ENCODE peak calls at places on chromosomes 2 and 18, in five cellular contexts. One of them, this sample, is unnamed.

GRCh38 chr18:28183418-28184078 is 6.6 kb upstream of the CDH2 start:
- DNase-seq in mammary epithelial cell: no peak
- DNase-seq in CD8-positive, alpha-beta T cell: no peak
- DNase-seq in pancreas: no peak
- DNase-seq in tibial nerve: no peak
- DNase-seq in this sample: no peak

GRCh38 chr2:55047677-55048299 is 2.5 kb downstream of the RTN4 start:
- DNase-seq in CD8-positive, alpha-beta T cell: no peak
- DNase-seq in pancreas: peak; percentile 31
- DNase-seq in mammary epithelial cell: peak; percentile 79
- DNase-seq in tibial nerve: no peak
- DNase-seq in this sample: no peak

GRCh38 chr2:178473931-178474330 is 4.5 kb downstream of the FKBP7 start:
- DNase-seq in pancreas: no peak
- DNase-seq in CD8-positive, alpha-beta T cell: no peak
- DNase-seq in mammary epithelial cell: no peak
- DNase-seq in tibial nerve: no peak
- DNase-seq in this sample: no peak

GRCh38 chr2:193428336-193428818 is 1233.6 kb upstream of the TMEFF2 start:
- DNase-seq in tibial nerve: no peak
- DNase-seq in pancreas: peak; percentile 26
- DNase-seq in CD8-positive, alpha-beta T cell: no peak
- DNase-seq in mammary epithelial cell: no peak
- DNase-seq in this sample: no peak

GRCh38 chr2:231914077-231914690 is 12.0 kb downstream of the NPPC start:
- DNase-seq in tibial nerve: no peak
- DNase-seq in mammary epithelial cell: no peak
- DNase-seq in CD8-positive, alpha-beta T cell: no peak
- DNase-seq in pancreas: no peak
- DNase-seq in this sample: no peak

GRCh38 chr18:21672868-21673267 is 31.7 kb downstream of the ABHD3 start:
- DNase-seq in tibial nerve: no peak
- DNase-seq in CD8-positive, alpha-beta T cell: no peak
- DNase-seq in pancreas: peak; percentile 59
- DNase-seq in mammary epithelial cell: peak; percentile 90
- DNase-seq in this sample: no peak

GRCh38 chr2:84338069-84338468 is 121.0 kb downstream of the SUCLG1 start:
- DNase-seq in mammary epithelial cell: no peak
- DNase-seq in CD8-positive, alpha-beta T cell: no peak
- DNase-seq in tibial nerve: no peak
- DNase-seq in pancreas: no peak
- DNase-seq in this sample: no peak

GRCh38 chr2:25362564-25363145 is 20.9 kb upstream of the DNMT3A start:
- DNase-seq in tibial nerve: no peak
- DNase-seq in mammary epithelial cell: no peak
- DNase-seq in CD8-positive, alpha-beta T cell: no peak
- DNase-seq in pancreas: no peak
- DNase-seq in this sample: peak; percentile 53

GRCh38 chr2:30958571-30959220 is 151.4 kb upstream of the CAPN13 start:
- DNase-seq in mammary epithelial cell: no peak
- DNase-seq in pancreas: no peak
- DNase-seq in tibial nerve: no peak
- DNase-seq in CD8-positive, alpha-beta T cell: no peak
- DNase-seq in this sample: no peak

GRCh38 chr18:44039216-44039615 is 641.5 kb upstream of the SETBP1 start:
- DNase-seq in tibial nerve: no peak
- DNase-seq in pancreas: no peak
- DNase-seq in mammary epithelial cell: no peak
- DNase-seq in CD8-positive, alpha-beta T cell: no peak
- DNase-seq in this sample: no peak

GRCh38 chr18:56888978-56889377 is 237.8 kb downstream of the WDR7 start:
- DNase-seq in mammary epithelial cell: no peak
- DNase-seq in CD8-positive, alpha-beta T cell: no peak
- DNase-seq in tibial nerve: no peak
- DNase-seq in pancreas: no peak
- DNase-seq in this sample: no peak

GRCh38 chr2:41774011-41774605 is 273.7 kb upstream of the PKDCC start:
- DNase-seq in mammary epithelial cell: no peak
- DNase-seq in tibial nerve: no peak
- DNase-seq in pancreas: no peak
- DNase-seq in CD8-positive, alpha-beta T cell: no peak
- DNase-seq in this sample: no peak

GRCh38 chr2:208006833-208007232 is 18.5 kb downstream of the PLEKHM3 start:
- DNase-seq in pancreas: no peak
- DNase-seq in CD8-positive, alpha-beta T cell: no peak
- DNase-seq in tibial nerve: no peak
- DNase-seq in mammary epithelial cell: peak; percentile 82
- DNase-seq in this sample: no peak

GRCh38 chr18:77208969-77209368 is 40.7 kb upstream of the GALR1 start:
- DNase-seq in mammary epithelial cell: no peak
- DNase-seq in pancreas: no peak
- DNase-seq in CD8-positive, alpha-beta T cell: no peak
- DNase-seq in tibial nerve: no peak
- DNase-seq in this sample: peak; percentile 46

GRCh38 chr18:51617167-51617566 is 419.7 kb upstream of the MEX3C start:
- DNase-seq in tibial nerve: no peak
- DNase-seq in pancreas: no peak
- DNase-seq in CD8-positive, alpha-beta T cell: no peak
- DNase-seq in mammary epithelial cell: peak; percentile 83
- DNase-seq in this sample: no peak

GRCh38 chr2:192128655-192129054 is 66.1 kb downstream of the TMEFF2 start:
- DNase-seq in mammary epithelial cell: no peak
- DNase-seq in CD8-positive, alpha-beta T cell: no peak
- DNase-seq in tibial nerve: no peak
- DNase-seq in pancreas: no peak
- DNase-seq in this sample: no peak

GRCh38 chr2:68726608-68727367 is 7.8 kb upstream of the ARHGAP25 start:
- DNase-seq in mammary epithelial cell: peak; percentile 34
- DNase-seq in tibial nerve: no peak
- DNase-seq in CD8-positive, alpha-beta T cell: peak; percentile 48
- DNase-seq in pancreas: peak; percentile 27
- DNase-seq in this sample: peak; percentile 93

GRCh38 chr2:69694894-69695849 is 46.8 kb upstream of the ANXA4 start:
- DNase-seq in mammary epithelial cell: peak; percentile 80
- DNase-seq in tibial nerve: no peak
- DNase-seq in CD8-positive, alpha-beta T cell: no peak
- DNase-seq in pancreas: no peak
- DNase-seq in this sample: no peak

GRCh38 chr2:134233733-134234135 is 20.1 kb upstream of the MGAT5 start:
- DNase-seq in mammary epithelial cell: no peak
- DNase-seq in CD8-positive, alpha-beta T cell: no peak
- DNase-seq in pancreas: no peak
- DNase-seq in tibial nerve: no peak
- DNase-seq in this sample: no peak

GRCh38 chr18:4157339-4157738 is 297.8 kb downstream of the DLGAP1 start:
- DNase-seq in tibial nerve: no peak
- DNase-seq in CD8-positive, alpha-beta T cell: no peak
- DNase-seq in pancreas: no peak
- DNase-seq in mammary epithelial cell: no peak
- DNase-seq in this sample: no peak

GRCh38 chr2:67776276-67776675 is 286.5 kb downstream of the C1D start:
- DNase-seq in CD8-positive, alpha-beta T cell: no peak
- DNase-seq in pancreas: no peak
- DNase-seq in tibial nerve: no peak
- DNase-seq in mammary epithelial cell: no peak
- DNase-seq in this sample: no peak

GRCh38 chr2:230877737-230878598 is 13.2 kb downstream of the ITM2C start:
- DNase-seq in tibial nerve: no peak
- DNase-seq in CD8-positive, alpha-beta T cell: peak; percentile 42
- DNase-seq in pancreas: no peak
- DNase-seq in mammary epithelial cell: no peak
- DNase-seq in this sample: peak; percentile 42

GRCh38 chr2:72932045-72932444 is 14.7 kb downstream of the EMX1 start:
- DNase-seq in pancreas: no peak
- DNase-seq in CD8-positive, alpha-beta T cell: no peak
- DNase-seq in tibial nerve: no peak
- DNase-seq in mammary epithelial cell: peak; percentile 13
- DNase-seq in this sample: peak; percentile 16

GRCh38 chr2:215514516-215514915 is 78.6 kb upstream of the FN1 start:
- DNase-seq in pancreas: no peak
- DNase-seq in tibial nerve: no peak
- DNase-seq in CD8-positive, alpha-beta T cell: no peak
- DNase-seq in mammary epithelial cell: no peak
- DNase-seq in this sample: no peak

GRCh38 chr2:33226546-33226945 is 249.9 kb upstream of the RASGRP3 start:
- DNase-seq in pancreas: no peak
- DNase-seq in tibial nerve: no peak
- DNase-seq in mammary epithelial cell: no peak
- DNase-seq in CD8-positive, alpha-beta T cell: no peak
- DNase-seq in this sample: no peak

GRCh38 chr2:198016244-198016643 is 211.9 kb downstream of the PLCL1 start:
- DNase-seq in pancreas: no peak
- DNase-seq in CD8-positive, alpha-beta T cell: no peak
- DNase-seq in mammary epithelial cell: no peak
- DNase-seq in tibial nerve: no peak
- DNase-seq in this sample: no peak

GRCh38 chr2:198012025-198012424 is 207.6 kb downstream of the PLCL1 start:
- DNase-seq in CD8-positive, alpha-beta T cell: no peak
- DNase-seq in tibial nerve: no peak
- DNase-seq in pancreas: no peak
- DNase-seq in mammary epithelial cell: no peak
- DNase-seq in this sample: no peak

DNA sequence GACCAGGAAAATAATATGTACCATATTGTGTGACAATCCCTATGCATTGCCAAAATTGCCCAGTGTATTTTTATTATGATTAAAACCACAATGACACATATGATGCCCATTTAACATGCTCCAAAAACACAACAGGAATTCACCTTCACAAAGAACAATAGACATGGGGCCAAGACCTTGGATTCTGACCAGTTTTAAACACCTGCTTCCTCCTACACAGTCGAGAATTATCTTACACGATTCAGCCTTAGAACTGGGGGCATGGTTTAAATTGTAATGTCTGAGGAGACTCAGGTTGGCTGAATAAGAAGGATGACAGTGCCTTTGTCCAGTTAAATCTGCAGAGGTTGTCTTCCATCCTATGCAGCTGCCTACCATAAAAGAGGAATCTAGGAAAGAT is 212.7 kb downstream of the PLCL1 start:
- DNase-seq in CD8-positive, alpha-beta T cell: no peak
- DNase-seq in mammary epithelial cell: no peak
- DNase-seq in tibial nerve: no peak
- DNase-seq in pancreas: no peak
- DNase-seq in this sample: no peak
- H3K4me1 ChIP-seq in CD8-positive, alpha-beta T cell: no peaks in the 10 kb centered on the region
- H3K4me1 ChIP-seq in mammary epithelial cell: no peaks in the 10 kb centered on the region
- H3K4me1 ChIP-seq in tibial nerve: no peaks in the 10 kb centered on the region
- H3K4me1 ChIP-seq in pancreas: no peaks in the 10 kb centered on the region
- H3K4me1 ChIP-seq in this sample: peaks cover 5% of the 10 kb centered on the region

GRCh38 chr18:35282353-35282752 is 7.7 kb downstream of the ZSCAN30 start:
- DNase-seq in pancreas: no peak
- DNase-seq in tibial nerve: no peak
- DNase-seq in CD8-positive, alpha-beta T cell: no peak
- DNase-seq in mammary epithelial cell: peak; percentile 62
- DNase-seq in this sample: no peak
- H3K9me3 ChIP-seq in pancreas: no peaks in the 10 kb centered on the region
- H3K9me3 ChIP-seq in tibial nerve: peaks cover 8% of the 10 kb centered on the region
- H3K9me3 ChIP-seq in CD8-positive, alpha-beta T cell: no peaks in the 10 kb centered on the region
- H3K9me3 ChIP-seq in mammary epithelial cell: peaks cover 7% of the 10 kb centered on the region
- H3K9me3 ChIP-seq in this sample: peaks cover 14% of the 10 kb centered on the region

DNA sequence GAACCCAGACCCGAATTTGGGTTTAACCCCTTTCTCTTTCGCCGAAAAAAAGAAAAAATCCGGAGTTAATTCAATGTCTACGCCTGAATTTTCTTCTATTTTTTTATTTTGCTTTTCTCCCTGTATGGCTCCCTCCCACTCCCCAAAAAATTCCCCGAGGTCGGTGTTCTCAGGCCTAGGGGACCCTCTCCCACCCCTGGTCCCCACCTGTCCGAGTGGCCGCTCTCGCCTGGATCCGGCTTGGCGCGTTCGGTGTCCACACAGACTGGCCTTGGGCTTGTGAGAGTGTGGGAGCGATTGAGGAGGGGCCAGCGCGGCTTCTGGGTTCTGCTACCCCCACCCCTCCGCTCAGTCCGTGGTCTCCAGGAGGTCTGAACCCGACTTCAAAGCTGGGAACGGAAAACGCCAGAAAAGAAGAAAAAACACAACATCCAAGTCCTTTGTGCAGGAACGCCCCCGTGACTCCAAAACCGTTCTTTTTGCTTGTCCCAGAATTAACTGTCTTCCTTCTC is 5.7 kb upstream of the EN1 start:
- DNase-seq in pancreas: no peak
- DNase-seq in tibial nerve: no peak
- DNase-seq in CD8-positive, alpha-beta T cell: no peak
- DNase-seq in mammary epithelial cell: no peak
- DNase-seq in this sample: no peak
- H3K27me3 ChIP-seq in pancreas: peaks cover 4% of the 10 kb centered on the region
- H3K27me3 ChIP-seq in tibial nerve: peaks cover 2% of the 10 kb centered on the region
- H3K27me3 ChIP-seq in CD8-positive, alpha-beta T cell: peaks cover 59% of the 10 kb centered on the region
- H3K27me3 ChIP-seq in mammary epithelial cell: peaks cover 89% of the 10 kb centered on the region
- H3K27me3 ChIP-seq in this sample: peaks cover 34% of the 10 kb centered on the region

GRCh38 chr2:222884765-222885424 is 24.1 kb downstream of the ACSL3 start:
- DNase-seq in pancreas: no peak
- DNase-seq in mammary epithelial cell: no peak
- DNase-seq in CD8-positive, alpha-beta T cell: no peak
- DNase-seq in tibial nerve: no peak
- DNase-seq in this sample: no peak
- H3K4me1 ChIP-seq in pancreas: peaks cover 19% of the 10 kb centered on the region
- H3K4me1 ChIP-seq in mammary epithelial cell: peaks cover 58% of the 10 kb centered on the region
- H3K4me1 ChIP-seq in CD8-positive, alpha-beta T cell: no peaks in the 10 kb centered on the region
- H3K4me1 ChIP-seq in tibial nerve: peaks cover 6% of the 10 kb centered on the region
- H3K4me1 ChIP-seq in this sample: no peaks in the 10 kb centered on the region

GRCh38 chr2:116511426-116511825 is 1303.1 kb upstream of the DDX18 start:
- DNase-seq in tibial nerve: no peak
- DNase-seq in pancreas: no peak
- DNase-seq in CD8-positive, alpha-beta T cell: no peak
- DNase-seq in mammary epithelial cell: no peak
- DNase-seq in this sample: no peak
- H3K9me3 ChIP-seq in tibial nerve: peaks cover 11% of the 10 kb centered on the region
- H3K9me3 ChIP-seq in pancreas: no peaks in the 10 kb centered on the region
- H3K9me3 ChIP-seq in CD8-positive, alpha-beta T cell: no peaks in the 10 kb centered on the region
- H3K9me3 ChIP-seq in mammary epithelial cell: peaks cover 13% of the 10 kb centered on the region
- H3K9me3 ChIP-seq in this sample: peaks cover 1% of the 10 kb centered on the region

GRCh38 chr2:241999184-241999583 is 129.7 kb downstream of the RTP5 start:
- DNase-seq in CD8-positive, alpha-beta T cell: no peak
- DNase-seq in mammary epithelial cell: no peak
- DNase-seq in tibial nerve: no peak
- DNase-seq in pancreas: no peak
- DNase-seq in this sample: no peak
- H3K27me3 ChIP-seq in CD8-positive, alpha-beta T cell: no peaks in the 10 kb centered on the region
- H3K27me3 ChIP-seq in mammary epithelial cell: no peaks in the 10 kb centered on the region
- H3K27me3 ChIP-seq in tibial nerve: no peaks in the 10 kb centered on the region
- H3K27me3 ChIP-seq in pancreas: no peaks in the 10 kb centered on the region
- H3K27me3 ChIP-seq in this sample: no peaks in the 10 kb centered on the region